ENCODE peak calls at places on chromosome 12, in five cellular contexts. One of them, this sample, is unnamed.
A peak's percentile ranks its signal among the peaks of the same experiment; 100 is the strongest.

GRCh38 chr12:9404469-9405260 is 196.5 kb upstream of the PZP start:
- DNase-seq in sciatic nerve: no peak
- DNase-seq in GM12892: peak; percentile 40
- DNase-seq in iris pigment epithelial cell: no peak
- DNase-seq in uterus: peak; percentile 34
- DNase-seq in this sample: no peak

GRCh38 chr12:13187399-13187798 is 9.1 kb upstream of the EMP1 start:
- DNase-seq in sciatic nerve: no peak
- DNase-seq in iris pigment epithelial cell: peak; percentile 62
- DNase-seq in GM12892: no peak
- DNase-seq in uterus: no peak
- DNase-seq in this sample: no peak

GRCh38 chr12:810635-811415 is 58.4 kb downstream of the WNK1 start:
- DNase-seq in sciatic nerve: no peak
- DNase-seq in GM12892: no peak
- DNase-seq in uterus: no peak
- DNase-seq in iris pigment epithelial cell: no peak
- DNase-seq in this sample: no peak

GRCh38 chr12:14194572-14194971 is 170.9 kb upstream of the ATF7IP start:
- DNase-seq in iris pigment epithelial cell: no peak
- DNase-seq in uterus: no peak
- DNase-seq in GM12892: no peak
- DNase-seq in sciatic nerve: no peak
- DNase-seq in this sample: no peak

GRCh38 chr12:1502441-1502785 is 92.0 kb downstream of the FBXL14 start:
- DNase-seq in uterus: no peak
- DNase-seq in iris pigment epithelial cell: peak; percentile 21
- DNase-seq in GM12892: no peak
- DNase-seq in sciatic nerve: no peak
- DNase-seq in this sample: no peak

GRCh38 chr12:114288071-114288470 is 117.9 kb downstream of the TBX5 start:
- DNase-seq in sciatic nerve: no peak
- DNase-seq in iris pigment epithelial cell: no peak
- DNase-seq in GM12892: no peak
- DNase-seq in uterus: no peak
- DNase-seq in this sample: no peak

GRCh38 chr12:123404581-123404980 is 20.6 kb downstream of the KMT5A start:
- DNase-seq in iris pigment epithelial cell: no peak
- DNase-seq in uterus: no peak
- DNase-seq in sciatic nerve: no peak
- DNase-seq in GM12892: no peak
- DNase-seq in this sample: no peak

GRCh38 chr12:11580125-11580751 is 69.2 kb upstream of the ETV6 start:
- DNase-seq in uterus: peak; percentile 30
- DNase-seq in iris pigment epithelial cell: peak; percentile 87
- DNase-seq in sciatic nerve: no peak
- DNase-seq in GM12892: no peak
- DNase-seq in this sample: peak; percentile 96

GRCh38 chr12:48356041-48356768 is 5.5 kb upstream of the ZNF641 start:
- DNase-seq in uterus: no peak
- DNase-seq in sciatic nerve: no peak
- DNase-seq in GM12892: no peak
- DNase-seq in iris pigment epithelial cell: peak; percentile 9
- DNase-seq in this sample: no peak

GRCh38 chr12:85664429-85664828 is 171.8 kb downstream of the RASSF9 start:
- DNase-seq in uterus: no peak
- DNase-seq in iris pigment epithelial cell: no peak
- DNase-seq in GM12892: no peak
- DNase-seq in sciatic nerve: no peak
- DNase-seq in this sample: no peak

This sample was measured in keratinocyte.